ENCODE peak calls at places on chromosomes 16 and 17, in seven cellular contexts. U, H, L, O, W, T and I are unnamed samples.
A peak's percentile ranks its signal among the peaks of the same experiment; 100 is the strongest.

GRCh38 chr17:70242781-70243437 is 73.6 kb downstream of the KCNJ2 start:
- DNase-seq in U (no peak), H (no peak), L (no peak), O (no peak), W (no peak), T (no peak), I (no peak)

GRCh38 chr17:61397086-61397842 is 2.4 kb upstream of the TBX2 start:
- DNase-seq in U (no peak), H (no peak), L (no peak), O (no peak), W (no peak), T (no peak), I (no peak)

GRCh38 chr17:76988796-76989195 is 120.6 kb downstream of the MGAT5B start:
- DNase-seq in U (no peak), H (no peak), L (no peak), O (no peak), W (no peak), T (no peak), I (no peak)

GRCh38 chr16:88539261-88539651 is 30.9 kb upstream of the ZC3H18 start:
- DNase-seq in U (no peak), H (no peak), L (no peak), O (no peak), W (no peak), T (no peak), I (no peak)

GRCh38 chr17:560379-560935 is 154.2 kb downstream of the VPS53 start:
- DNase-seq in U (no peak), H (no peak), L (no peak), O (no peak), W (no peak), T (no peak), I (no peak)

GRCh38 chr16:75727221-75727620 is 931 bp upstream of the CPHXL start:
- DNase-seq in U (no peak), H (no peak), L (no peak), O (no peak), W (no peak), T (no peak), I (no peak)

GRCh38 chr17:74410001-74410443 is 21.9 kb upstream of the GPRC5C start:
- DNase-seq in U (no peak), H (no peak), L (no peak), O (no peak), W (no peak), T (no peak), I (no peak)

GRCh38 chr16:89575247-89576172 is at the start of gene CPNE7:
- DNase-seq in U (no peak), H (no peak), L (no peak), O (no peak), W (no peak), T (no peak), I (peak; percentile 29)

GRCh38 chr17:56934280-56934679 is 20.4 kb upstream of the TRIM25 start:
- DNase-seq in U (no peak), H (no peak), L (no peak), O (no peak), W (no peak), T (no peak), I (no peak)

GRCh38 chr16:11112723-11113348 is 143.2 kb downstream of the SOCS1 start:
- DNase-seq in U (no peak), H (no peak), L (no peak), O (no peak), W (no peak), T (no peak), I (peak; percentile 72)

GRCh38 chr17:38705803-38706624 is 941 bp downstream of the MLLT6 start:
- DNase-seq in U (no peak), H (no peak), L (no peak), O (peak; percentile 74), W (peak; percentile 33), T (no peak), I (peak; percentile 73)

GRCh38 chr17:82201498-82201910 is 11.1 kb downstream of the CCDC57 start:
- DNase-seq in U (no peak), H (no peak), L (no peak), O (no peak), W (no peak), T (no peak), I (no peak)

GRCh38 chr16:26795184-26795583 is 271.5 kb upstream of the C16orf82 start:
- DNase-seq in U (peak; percentile 1), H (no peak), L (no peak), O (no peak), W (peak; percentile 3), T (no peak), I (no peak)

GRCh38 chr16:82627811-82628339 is 1.1 kb downstream of the CDH13 start:
- DNase-seq in U (no peak), H (no peak), L (no peak), O (no peak), W (no peak), T (no peak), I (no peak)

GRCh38 chr16:13391337-13391736 is 489.9 kb downstream of the SHISA9 start:
- DNase-seq in U (no peak), H (no peak), L (no peak), O (no peak), W (no peak), T (no peak), I (peak; percentile 22)

GRCh38 chr16:79605999-79606398 is 5.5 kb upstream of the MAF start:
- DNase-seq in U (no peak), H (no peak), L (no peak), O (no peak), W (no peak), T (no peak), I (no peak)

GRCh38 chr17:76948726-76949342 is 80.6 kb downstream of the MGAT5B start:
- DNase-seq in U (no peak), H (no peak), L (no peak), O (no peak), W (peak; percentile 21), T (no peak), I (peak; percentile 18)

GRCh38 chr17:1398900-1399299 is 1.1 kb downstream of the YWHAE start:
- DNase-seq in U (peak; percentile 25), H (no peak), L (no peak), O (no peak), W (no peak), T (no peak), I (no peak)

GRCh38 chr16:81318711-81319110 is 3.9 kb downstream of the GAN start:
- DNase-seq in U (no peak), H (no peak), L (no peak), O (peak; percentile 28), W (no peak), T (no peak), I (no peak)

GRCh38 chr17:9192010-9192409 is 170.7 kb downstream of the NTN1 start:
- DNase-seq in U (no peak), H (no peak), L (no peak), O (no peak), W (no peak), T (no peak), I (no peak)

GRCh38 chr17:50213026-50214015 is 11.9 kb upstream of the COL1A1 start:
- DNase-seq in U (peak; percentile 43), H (no peak), L (no peak), O (no peak), W (no peak), T (no peak), I (no peak)

GRCh38 chr16:30655815-30656347 is 2.4 kb upstream of the FBRS start:
- DNase-seq in U (no peak), H (no peak), L (no peak), O (no peak), W (no peak), T (no peak), I (no peak)

GRCh38 chr17:82941021-82942001 is 101.5 kb upstream of the ZNF750 start:
- DNase-seq in U (no peak), H (no peak), L (no peak), O (no peak), W (no peak), T (no peak), I (no peak)